ENCODE peak calls at places on chromosomes 3 and 15, in four cellular contexts. One of them, this sample, is unnamed.
A peak's percentile ranks its signal among the peaks of the same experiment; 100 is the strongest.

GRCh38 chr15:63109498-63110290 is 12.0 kb upstream of the LACTB start:
- DNase-seq in neural crest cell: no peak
- DNase-seq in HEK293T: no peak
- DNase-seq in Daoy: peak; percentile 41
- DNase-seq in this sample: no peak

GRCh38 chr3:59425942-59426341 is 376.1 kb upstream of the CFAP20DC start:
- DNase-seq in neural crest cell: no peak
- DNase-seq in HEK293T: no peak
- DNase-seq in Daoy: no peak
- DNase-seq in this sample: no peak

GRCh38 chr15:67736810-67737209 is 88.5 kb upstream of the SKOR1 start:
- DNase-seq in neural crest cell: no peak
- DNase-seq in HEK293T: no peak
- DNase-seq in Daoy: no peak
- DNase-seq in this sample: no peak

GRCh38 chr3:72214065-72215048 is 429.4 kb upstream of the PROK2 start:
- DNase-seq in neural crest cell: no peak
- DNase-seq in HEK293T: no peak
- DNase-seq in Daoy: no peak
- DNase-seq in this sample: no peak

GRCh38 chr3:130707914-130708601 is 38.6 kb downstream of the PIK3R4 start:
- DNase-seq in neural crest cell: no peak
- DNase-seq in HEK293T: no peak
- DNase-seq in Daoy: no peak
- DNase-seq in this sample: no peak

GRCh38 chr3:197369545-197369944 is 71.1 kb upstream of the DLG1 start:
- DNase-seq in neural crest cell: no peak
- DNase-seq in HEK293T: no peak
- DNase-seq in Daoy: no peak
- DNase-seq in this sample: no peak

GRCh38 chr3:194312743-194313281 is 38.3 kb downstream of the CPN2 start:
- DNase-seq in neural crest cell: no peak
- DNase-seq in HEK293T: no peak
- DNase-seq in Daoy: peak; percentile 67
- DNase-seq in this sample: no peak

GRCh38 chr3:55718475-55718874 is 231.4 kb upstream of the WNT5A start:
- DNase-seq in neural crest cell: no peak
- DNase-seq in HEK293T: no peak
- DNase-seq in Daoy: peak; percentile 5
- DNase-seq in this sample: no peak

GRCh38 chr3:12832350-12833225 is 8.8 kb downstream of the RPL32 start:
- DNase-seq in neural crest cell: no peak
- DNase-seq in HEK293T: no peak
- DNase-seq in Daoy: no peak
- DNase-seq in this sample: no peak

GRCh38 chr15:63466378-63467192 is 37.8 kb upstream of the USP3 start:
- DNase-seq in neural crest cell: peak; percentile 52
- DNase-seq in HEK293T: peak; percentile 48
- DNase-seq in Daoy: peak; percentile 65
- DNase-seq in this sample: peak; percentile 84

GRCh38 chr15:67114846-67115521 is 49.6 kb downstream of the SMAD3 start:
- DNase-seq in neural crest cell: no peak
- DNase-seq in HEK293T: no peak
- DNase-seq in Daoy: no peak
- DNase-seq in this sample: no peak

GRCh38 chr15:88635343-88635742 is 3.5 kb upstream of the ISG20 start:
- DNase-seq in neural crest cell: no peak
- DNase-seq in HEK293T: no peak
- DNase-seq in Daoy: no peak
- DNase-seq in this sample: no peak

GRCh38 chr15:30953183-30953582 is 38.2 kb downstream of the MTMR10 start:
- DNase-seq in neural crest cell: no peak
- DNase-seq in HEK293T: no peak
- DNase-seq in Daoy: no peak
- DNase-seq in this sample: no peak